ENCODE peak calls at places on chromosomes 3 and 15, in eight cellular contexts. N is fibroblast of pulmonary artery, W is cardiac fibroblast, B is body of pancreas, Q is mammary epithelial cell, M is lower leg skin, J is RWPE2, X is DND-41. G is an unnamed sample.

GRCh38 chr3:140244893-140245292 is 309.9 kb downstream of the CLSTN2 start:
- DNase-seq in N (no peak), W (no peak), B (no peak), Q (no peak), M (no peak), J (no peak), X (no peak), G (no peak)

GRCh38 chr15:60673918-60674558 is 195.1 kb upstream of the ICE2 start:
- DNase-seq in N (peak; percentile 92), W (peak; percentile 89), B (peak; percentile 80), Q (peak; percentile 91), M (peak; percentile 84), J (peak; percentile 81), X (no peak), G (peak; percentile 85)

GRCh38 chr15:48541659-48542334 is 103.7 kb downstream of the FBN1 start:
- DNase-seq in N (peak; percentile 86), W (peak; percentile 88), B (no peak), Q (peak; percentile 48), M (no peak), J (no peak), X (no peak), G (peak; percentile 76)

GRCh38 chr3:45988804-45989203 is 6.8 kb downstream of the FYCO1 start:
- DNase-seq in N (peak; percentile 79), W (peak; percentile 65), B (no peak), Q (peak; percentile 90), M (no peak), J (no peak), X (no peak), G (peak; percentile 93)

GRCh38 chr3:197577366-197578074 is 21.8 kb upstream of the BDH1 start:
- DNase-seq in N (no peak), W (no peak), B (no peak), Q (no peak), M (no peak), J (no peak), X (no peak), G (peak; percentile 33)

GRCh38 chr15:64842986-64843561 is 1.4 kb downstream of the PLEKHO2 start:
- DNase-seq in N (peak; percentile 74), W (peak; percentile 73), B (peak; percentile 38), Q (no peak), M (peak; percentile 73), J (no peak), X (no peak), G (no peak)

GRCh38 chr3:64030741-64031140 is 7.4 kb upstream of the PSMD6 start:
- DNase-seq in N (peak; percentile 72), W (peak; percentile 71), B (peak; percentile 77), Q (peak; percentile 58), M (peak; percentile 43), J (peak; percentile 68), X (peak; percentile 79), G (peak; percentile 69)

GRCh38 chr3:194800014-194800413 is 114.3 kb downstream of the FAM43A start:
- DNase-seq in N (no peak), W (no peak), B (no peak), Q (no peak), M (no peak), J (peak; percentile 15), X (no peak), G (no peak)

GRCh38 chr15:42876224-42876623 is 44.4 kb downstream of the TTBK2 start:
- DNase-seq in N (no peak), W (no peak), B (no peak), Q (no peak), M (no peak), J (no peak), X (no peak), G (no peak)

GRCh38 chr3:129112308-129113052 is 9.1 kb downstream of the RAB43 start:
- DNase-seq in N (peak; percentile 63), W (no peak), B (no peak), Q (no peak), M (no peak), J (no peak), X (peak; percentile 24), G (no peak)

GRCh38 chr3:147422934-147423599 is 13.9 kb downstream of the ZIC1 start:
- DNase-seq in N (no peak), W (no peak), B (no peak), Q (no peak), M (no peak), J (no peak), X (no peak), G (no peak)

GRCh38 chr15:97993310-97993738 is 32.8 kb downstream of the ARRDC4 start:
- DNase-seq in N (no peak), W (peak; percentile 2), B (no peak), Q (no peak), M (no peak), J (no peak), X (peak; percentile 31), G (no peak)

GRCh38 chr3:66492672-66493071 is 8.2 kb downstream of the LRIG1 start:
- DNase-seq in N (no peak), W (no peak), B (peak; percentile 64), Q (no peak), M (no peak), J (no peak), X (no peak), G (peak; percentile 66)

GRCh38 chr15:74696808-74697207 is 984 bp upstream of the EDC3 start:
- DNase-seq in N (no peak), W (no peak), B (no peak), Q (no peak), M (no peak), J (no peak), X (no peak), G (no peak)
- H3K4me3 ChIP-seq in N (no peak overlapping the region), W (no peak overlapping the region), B (peak overlapping the region; percentile 92), Q (peak overlapping the region; percentile 93), M (no peak overlapping the region), J (peak overlapping the region; percentile 89), X (peak overlapping the region; percentile 67), G (peak overlapping the region; percentile 90)

GRCh38 chr3:78349571-78349970 is 1309.7 kb downstream of the ROBO2 start:
- DNase-seq in N (no peak), W (no peak), B (no peak), Q (no peak), M (no peak), J (no peak), X (no peak), G (no peak)
- TF ChIP-seq CTCF in N (no peak), W (no peak), B (no peak), Q (no peak), M (no peak), J (no peak), X (no peak), G (no peak)

GRCh38 chr15:70141376-70142071 is 43.8 kb upstream of the TLE3 start:
- DNase-seq in N (no peak), W (no peak), B (no peak), Q (no peak), M (no peak), J (no peak), X (no peak), G (no peak)
- H3K4me3 ChIP-seq in N (no peak overlapping the region), W (no peak overlapping the region), B (no peak overlapping the region), Q (no peak overlapping the region), M (no peak overlapping the region), J (no peak overlapping the region), X (no peak overlapping the region), G (no peak overlapping the region)

DNA sequence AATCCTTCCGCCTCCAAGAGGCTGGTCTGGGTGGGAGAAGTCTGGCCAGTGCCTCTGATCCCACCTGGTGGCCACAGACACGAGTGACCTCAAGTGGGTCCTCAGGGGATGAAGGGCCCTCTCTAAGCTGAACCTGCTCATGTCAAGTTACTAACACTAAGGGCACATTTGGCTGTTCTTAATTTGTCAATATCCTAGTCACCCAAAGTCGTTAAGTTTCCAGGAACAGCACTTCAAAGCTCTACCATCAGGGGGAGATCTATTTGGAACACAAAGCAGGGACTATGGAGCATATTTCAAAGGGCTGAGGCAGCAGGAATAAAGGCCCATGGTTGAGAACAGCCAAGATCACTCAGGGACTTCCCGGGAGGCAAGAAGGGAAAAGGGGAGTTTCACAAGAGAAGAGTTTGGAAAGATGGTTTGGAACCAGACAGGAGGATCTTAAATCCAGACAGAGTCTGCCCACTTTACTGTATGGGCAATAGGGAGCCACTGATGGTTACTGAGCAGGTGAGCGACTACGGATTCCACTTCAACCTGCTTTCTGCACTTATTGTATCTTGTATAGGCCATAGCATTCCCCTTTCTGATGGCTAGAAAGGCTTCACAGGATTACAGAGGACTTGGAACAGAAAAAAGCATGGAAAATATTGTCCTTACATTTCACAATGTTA is 13.7 kb downstream of the OXTR start:
- DNase-seq in N (no peak), W (no peak), B (no peak), Q (no peak), M (no peak), J (no peak), X (no peak), G (no peak)
- TF ChIP-seq CTCF in N (peak; percentile 48), W (peak; percentile 46), B (peak; percentile 4), Q (peak; percentile 47), M (no peak), J (no peak), X (peak; percentile 22), G (peak; percentile 34)

GRCh38 chr3:119558528-119559339 is 680 bp downstream of the CD80 start:
- DNase-seq in N (no peak), W (no peak), B (no peak), Q (no peak), M (no peak), J (no peak), X (no peak), G (no peak)
- H3K4me3 ChIP-seq in N (no peak overlapping the region), W (no peak overlapping the region), B (no peak overlapping the region), Q (no peak overlapping the region), M (no peak overlapping the region), J (no peak overlapping the region), X (no peak overlapping the region), G (no peak overlapping the region)

G was measured in epithelial cell of esophagus.